ENCODE peak calls at places on chromosomes 5 and 9, in four cellular contexts. P is prostate gland, U is skeletal muscle cell, S is small intestine. I is an unnamed sample.

GRCh38 chr9:125405938-125406811 is 144.5 kb downstream of the GAPVD1 start:
- DNase-seq in S (no peak), U (no peak), P (no peak), I (no peak)

GRCh38 chr9:125337282-125337681 is 75.7 kb downstream of the GAPVD1 start:
- DNase-seq in P (no peak), S (no peak), U (no peak), I (no peak)

GRCh38 chr9:73176450-73176875 is 24.8 kb downstream of the ANXA1 start:
- DNase-seq in P (no peak), U (no peak), S (no peak), I (no peak)

GRCh38 chr5:112865128-112865527 is 4.0 kb downstream of the SRP19 start:
- DNase-seq in P (no peak), U (no peak), S (no peak), I (no peak)

GRCh38 chr5:175810457-175810856 is 60.9 kb upstream of the CPLX2 start:
- DNase-seq in P (no peak), U (no peak), S (no peak), I (no peak)

GRCh38 chr5:116358911-116359418 is 215.7 kb downstream of the SEMA6A start:
- DNase-seq in S (no peak), P (no peak), U (no peak), I (no peak)

GRCh38 chr9:76107487-76107886 is 217.0 kb downstream of the PCSK5 start:
- DNase-seq in P (no peak), S (no peak), U (peak), I (no peak)

GRCh38 chr9:93911871-93912554 is 43.1 kb downstream of the BARX1 start:
- DNase-seq in U (no peak), P (peak), S (no peak), I (no peak)

GRCh38 chr9:69976165-69976564 is 67.5 kb upstream of the MAMDC2 start:
- DNase-seq in S (no peak), P (no peak), U (peak), I (no peak)

GRCh38 chr9:85038824-85039540 is 369.5 kb downstream of the NTRK2 start:
- DNase-seq in S (no peak), U (no peak), P (no peak), I (no peak)

GRCh38 chr9:110261631-110262030 is 5.3 kb upstream of the TXN start:
- DNase-seq in S (no peak), P (no peak), U (no peak), I (no peak)

GRCh38 chr5:108380531-108381021 is 1.3 kb downstream of the FBXL17 start:
- DNase-seq in S (peak), U (no peak), P (peak), I (peak)

GRCh38 chr9:126569036-126569435 is 44.7 kb upstream of the LMX1B start:
- DNase-seq in P (no peak), S (peak), U (no peak), I (no peak)

GRCh38 chr5:1896602-1897376 is 14.1 kb upstream of the IRX4 start:
- DNase-seq in U (no peak), S (no peak), P (no peak), I (no peak)

GRCh38 chr5:140044041-140044440 is 942 bp upstream of the NRG2 start:
- DNase-seq in U (no peak), S (no peak), P (no peak), I (no peak)

GRCh38 chr5:113117543-113118110 is 141.0 kb downstream of the DCP2 start:
- DNase-seq in U (no peak), S (no peak), P (no peak), I (no peak)

GRCh38 chr5:139650031-139650688 is 2.0 kb downstream of the CXXC5 start:
- DNase-seq in U (no peak), P (no peak), S (no peak), I (peak)

GRCh38 chr9:22170162-22170932 is 161.2 kb upstream of the CDKN2B start:
- DNase-seq in P (no peak), S (no peak), U (no peak), I (no peak)

GRCh38 chr5:179080724-179081123 is 20.6 kb downstream of the ZNF354C start:
- DNase-seq in U (no peak), S (no peak), P (no peak), I (no peak)

GRCh38 chr5:81182396-81183390 is 50.4 kb upstream of the CKMT2 start:
- DNase-seq in S (no peak), P (no peak), U (no peak), I (no peak)

GRCh38 chr5:108884736-108885135 is 137.0 kb downstream of the FER start:
- DNase-seq in S (no peak), U (peak), P (no peak), I (no peak)

GRCh38 chr9:79578891-79579290 is 7.1 kb downstream of the TLE4 start:
- DNase-seq in S (no peak), U (no peak), P (no peak), I (no peak)

GRCh38 chr5:173832386-173832785 is 55.8 kb upstream of the CPEB4 start:
- DNase-seq in S (no peak), P (no peak), U (no peak), I (no peak)

GRCh38 chr9:34291423-34291822 is 37.6 kb downstream of the KIF24 start:
- DNase-seq in P (no peak), U (no peak), S (no peak), I (no peak)

GRCh38 chr5:140240987-140241706 is 61.8 kb downstream of the PFDN1 start:
- DNase-seq in S (peak), P (peak), U (peak), I (no peak)

GRCh38 chr9:68418259-68418845 is 61.9 kb downstream of the PGM5 start:
- DNase-seq in U (no peak), S (no peak), P (no peak), I (no peak)

GRCh38 chr5:151471276-151471675 is 23.9 kb downstream of the SLC36A1 start:
- DNase-seq in P (no peak), U (no peak), S (no peak), I (no peak)

GRCh38 chr9:114236391-114237138 is 81.2 kb downstream of the COL27A1 start:
- DNase-seq in U (no peak), P (no peak), S (no peak), I (no peak)

GRCh38 chr9:71725590-71726338 is 42.5 kb downstream of the CEMIP2 start:
- DNase-seq in U (no peak), S (peak), P (peak), I (no peak)

GRCh38 chr5:127351418-127351817 is 60.8 kb downstream of the MEGF10 start:
- DNase-seq in S (no peak), P (no peak), U (no peak), I (no peak)

GRCh38 chr5:122153230-122153629 is 23.9 kb downstream of the ZNF474 start:
- DNase-seq in U (no peak), S (no peak), P (no peak), I (no peak)

GRCh38 chr5:119275146-119275872 is 80.5 kb upstream of the TNFAIP8 start:
- DNase-seq in P (no peak), U (no peak), S (no peak), I (no peak)

GRCh38 chr5:124596595-124597388 is 149.6 kb downstream of the ZNF608 start:
- DNase-seq in P (no peak), U (peak), S (peak), I (no peak)

GRCh38 chr9:110140276-110140675 is 67.7 kb downstream of the C9orf152 start:
- DNase-seq in U (no peak), P (no peak), S (no peak), I (no peak)

I was measured in activated B cell treated with CpG ODN at 0.5 μM for 24 hours.